ENCODE peak calls at places on chromosomes 7 and 10, in four cellular contexts. One of them, this sample, is unnamed.

GRCh38 chr10:43304687-43305333 is 37.9 kb upstream of the RASGEF1A start:
- DNase-seq in astrocyte of the spinal cord: peak; percentile 26
- DNase-seq in SK-MEL-5: no peak
- DNase-seq in NCI-H82: peak; percentile 77
- DNase-seq in this sample: peak; percentile 20

GRCh38 chr7:101308245-101309085 is 13.1 kb downstream of the IFT22 start:
- DNase-seq in astrocyte of the spinal cord: peak; percentile 33
- DNase-seq in SK-MEL-5: no peak
- DNase-seq in NCI-H82: peak; percentile 80
- DNase-seq in this sample: peak; percentile 79

GRCh38 chr7:74284781-74285259 is 4.4 kb upstream of the CLIP2 start:
- DNase-seq in astrocyte of the spinal cord: no peak
- DNase-seq in SK-MEL-5: no peak
- DNase-seq in NCI-H82: peak; percentile 29
- DNase-seq in this sample: peak; percentile 62

GRCh38 chr10:120749032-120749431 is 102.1 kb upstream of the WDR11 start:
- DNase-seq in astrocyte of the spinal cord: no peak
- DNase-seq in SK-MEL-5: no peak
- DNase-seq in NCI-H82: peak; percentile 44
- DNase-seq in this sample: peak; percentile 74

GRCh38 chr7:22821702-22822485 is 755 bp downstream of the TOMM7 start:
- DNase-seq in astrocyte of the spinal cord: peak; percentile 8
- DNase-seq in SK-MEL-5: peak; percentile 64
- DNase-seq in NCI-H82: peak; percentile 32
- DNase-seq in this sample: peak; percentile 53

GRCh38 chr10:119070395-119071165 is 10.0 kb downstream of the EIF3A start:
- DNase-seq in astrocyte of the spinal cord: no peak
- DNase-seq in SK-MEL-5: no peak
- DNase-seq in NCI-H82: no peak
- DNase-seq in this sample: no peak

GRCh38 chr7:43278088-43278644 is 165.7 kb downstream of the HECW1 start:
- DNase-seq in astrocyte of the spinal cord: no peak
- DNase-seq in SK-MEL-5: no peak
- DNase-seq in NCI-H82: no peak
- DNase-seq in this sample: no peak

GRCh38 chr7:15305002-15305600 is 256.7 kb downstream of the AGMO start:
- DNase-seq in astrocyte of the spinal cord: peak; percentile 52
- DNase-seq in SK-MEL-5: peak; percentile 84
- DNase-seq in NCI-H82: peak; percentile 69
- DNase-seq in this sample: peak; percentile 74

GRCh38 chr7:121195859-121196588 is 132.8 kb upstream of the WNT16 start:
- DNase-seq in astrocyte of the spinal cord: peak; percentile 27
- DNase-seq in SK-MEL-5: peak; percentile 21
- DNase-seq in NCI-H82: peak; percentile 44
- DNase-seq in this sample: peak; percentile 65

GRCh38 chr10:36779238-36779846 is 346.1 kb upstream of the ANKRD30A start:
- DNase-seq in astrocyte of the spinal cord: peak; percentile 81
- DNase-seq in SK-MEL-5: peak; percentile 66
- DNase-seq in NCI-H82: peak; percentile 65
- DNase-seq in this sample: peak; percentile 1

GRCh38 chr7:41709621-41710020 is 6.7 kb upstream of the INHBA start:
- DNase-seq in astrocyte of the spinal cord: peak; percentile 88
- DNase-seq in SK-MEL-5: peak; percentile 70
- DNase-seq in NCI-H82: no peak
- DNase-seq in this sample: peak; percentile 38

This sample was measured in NCI-H69.